ENCODE peak calls at places on chromosomes 4 and X, in four cellular contexts. U, H, B and Z are unnamed samples.

GRCh38 chr4:123462007-123462406 is 65.4 kb downstream of the SPRY1 start:
- DNase-seq in U (no peak), H (no peak), B (no peak), Z (peak; percentile 13)

GRCh38 chrX:107718156-107718621 is 57.4 kb downstream of the TSC22D3 start:
- DNase-seq in U (no peak), H (peak; percentile 67), B (peak; percentile 74), Z (peak; percentile 44)

GRCh38 chrX:53323196-53323595 is 41.8 kb upstream of the IQSEC2 start:
- DNase-seq in U (no peak), H (no peak), B (no peak), Z (no peak)

GRCh38 chr4:125639182-125639621 is 324.4 kb downstream of the FAT4 start:
- DNase-seq in U (no peak), H (no peak), B (no peak), Z (no peak)

GRCh38 chrX:46554942-46555341 is 9.7 kb upstream of the ZNF674 start:
- DNase-seq in U (no peak), H (no peak), B (no peak), Z (peak; percentile 6)

GRCh38 chr4:6986067-6986780 is 56.9 kb upstream of the TADA2B start:
- DNase-seq in U (no peak), H (no peak), B (peak; percentile 52), Z (no peak)

GRCh38 chr4:10045481-10045880 is 24.2 kb upstream of the SLC2A9 start:
- DNase-seq in U (no peak), H (peak; percentile 62), B (no peak), Z (peak; percentile 93)

GRCh38 chr4:101238706-101239105 is 108.6 kb downstream of the PPP3CA start:
- DNase-seq in U (no peak), H (no peak), B (no peak), Z (no peak)

GRCh38 chr4:163663454-163664225 is 169.2 kb downstream of the TMA16 start:
- DNase-seq in U (peak; percentile 78), H (no peak), B (no peak), Z (no peak)

GRCh38 chr4:139734875-139735380 is 69.3 kb downstream of the MGST2 start:
- DNase-seq in U (no peak), H (no peak), B (no peak), Z (no peak)

GRCh38 chrX:140040397-140040796 is 75.1 kb upstream of the CXorf66 start:
- DNase-seq in U (no peak), H (no peak), B (no peak), Z (no peak)

GRCh38 chrX:633043-633654 is 2.6 kb downstream of the SHOX start:
- DNase-seq in U (no peak), H (no peak), B (no peak), Z (no peak)

GRCh38 chr4:4837921-4838601 is 21.4 kb upstream of the MSX1 start:
- DNase-seq in U (no peak), H (no peak), B (no peak), Z (no peak)

GRCh38 chr4:105943234-105943633 is 48.0 kb downstream of the NPNT start:
- DNase-seq in U (no peak), H (no peak), B (no peak), Z (no peak)

GRCh38 chrX:101823236-101823635 is 108.6 kb downstream of the ZMAT1 start:
- DNase-seq in U (no peak), H (no peak), B (no peak), Z (no peak)

GRCh38 chr4:102815981-102816380 is 11.4 kb downstream of the UBE2D3 start:
- DNase-seq in U (no peak), H (peak; percentile 30), B (no peak), Z (peak; percentile 66)

GRCh38 chr4:74503580-74503979 is 58.6 kb downstream of the AREG start:
- DNase-seq in U (no peak), H (no peak), B (no peak), Z (peak; percentile 8)

GRCh38 chrX:74132265-74132664 is 171.7 kb upstream of the ZCCHC13 start:
- DNase-seq in U (no peak), H (no peak), B (no peak), Z (no peak)

GRCh38 chr4:120921456-120922389 is 803 bp downstream of the PRDM5 start:
- DNase-seq in U (no peak), H (peak; percentile 45), B (no peak), Z (no peak)

GRCh38 chr4:116860891-116861290 is 224.5 kb downstream of the TRAM1L1 start:
- DNase-seq in U (no peak), H (no peak), B (no peak), Z (no peak)

GRCh38 chr4:5955856-5956255 is 62.4 kb downstream of the C4orf50 start:
- DNase-seq in U (peak; percentile 7), H (no peak), B (no peak), Z (no peak)

GRCh38 chrX:103831342-103831802 is 685 bp downstream of the RAB9B start:
- DNase-seq in U (no peak), H (peak; percentile 66), B (peak; percentile 46), Z (no peak)
- TF ChIP-seq HDAC2 in U (no peak), H (no peak), B (no peak), Z (no peak)

GRCh38 chrX:110846071-110846470 is 50.5 kb upstream of the CHRDL1 start:
- DNase-seq in U (no peak), H (no peak), B (no peak), Z (no peak)

GRCh38 chrX:110852180-110852579 is 56.6 kb upstream of the CHRDL1 start:
- DNase-seq in U (no peak), H (peak; percentile 15), B (peak; percentile 33), Z (no peak)

GRCh38 chrX:110847334-110847733 is 51.7 kb upstream of the CHRDL1 start:
- DNase-seq in U (peak; percentile 23), H (peak; percentile 33), B (peak; percentile 45), Z (peak; percentile 32)

GRCh38 chrX:110853610-110854009 is 58.0 kb upstream of the CHRDL1 start:
- DNase-seq in U (no peak), H (peak; percentile 6), B (no peak), Z (no peak)

DNA sequence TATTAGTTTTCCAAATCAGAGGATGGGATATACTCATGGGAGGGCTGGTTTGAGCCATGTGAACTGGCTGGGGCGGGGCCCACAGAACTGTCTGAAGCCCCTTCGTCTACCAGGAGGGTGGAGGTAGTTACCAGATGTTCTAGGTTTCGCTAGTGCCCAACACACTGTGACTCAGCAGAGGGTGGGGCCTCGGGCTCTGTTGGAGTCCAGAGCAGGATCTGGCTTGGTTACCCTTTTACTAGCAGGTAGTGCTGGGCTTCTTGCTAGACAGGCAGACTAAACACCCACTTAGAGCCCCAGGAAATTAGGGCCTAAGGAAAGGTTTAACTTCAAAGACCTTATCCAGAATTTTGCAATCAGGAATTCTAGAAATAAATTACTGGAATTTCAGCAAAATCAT is 56.2 kb upstream of the CHRDL1 start:
- DNase-seq in U (no peak), H (peak; percentile 3), B (no peak), Z (no peak)
- TF ChIP-seq SMC3 in U (no peak), H (no peak), B (no peak), Z (no peak)

DNA sequence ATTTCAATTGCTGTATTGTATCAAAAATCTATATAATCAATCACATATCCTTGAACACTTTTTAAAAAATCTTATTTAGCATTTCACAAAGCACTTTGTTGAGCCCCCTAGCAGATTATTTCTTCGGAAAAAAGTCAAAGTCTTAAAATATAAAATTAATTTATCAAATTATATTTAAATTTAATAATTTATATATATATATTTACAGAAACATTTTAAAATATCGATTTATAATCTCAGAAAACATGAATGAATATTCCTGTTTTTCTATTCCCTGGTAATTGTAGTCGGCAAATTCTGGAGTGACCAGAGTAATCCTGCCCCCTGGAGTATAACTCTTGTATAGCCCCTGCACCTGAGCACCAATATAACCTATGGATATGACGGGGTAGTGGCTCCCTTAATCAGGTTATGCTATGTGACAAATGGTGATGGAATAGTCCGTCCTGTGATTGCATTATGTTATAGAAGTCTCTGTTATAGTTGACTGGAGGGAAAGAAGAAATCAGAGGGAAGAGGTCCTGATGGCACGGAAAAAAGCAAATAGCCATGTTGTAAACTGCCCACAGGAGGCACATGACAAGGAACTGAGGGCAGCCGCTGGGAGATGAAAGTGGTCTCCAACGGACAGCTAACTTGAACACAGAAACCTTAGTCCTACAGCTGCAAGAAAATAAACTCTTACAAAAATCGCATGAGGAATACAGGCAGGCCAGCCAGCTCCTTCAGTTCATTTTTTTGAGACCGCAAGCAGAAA is 1092.3 kb downstream of the ARAP2 start:
- DNase-seq in U (no peak), H (peak; percentile 3), B (peak; percentile 19), Z (peak; percentile 32)
- TF ChIP-seq HDAC2 in U (no peak), H (no peak), B (no peak), Z (no peak)

GRCh38 chr4:76881375-76881774 is 16.6 kb downstream of the SOWAHB start:
- DNase-seq in U (no peak), H (no peak), B (no peak), Z (no peak)
- TF ChIP-seq SMC3 in U (no peak), H (no peak), B (no peak), Z (no peak)

GRCh38 chr4:165199722-165200121 is 7.6 kb upstream of the KLHL2 start:
- DNase-seq in U (no peak), H (no peak), B (no peak), Z (no peak)
- TF ChIP-seq HDAC2 in U (no peak), H (no peak), B (no peak), Z (no peak)